ENCODE peak calls at places on chromosomes 4 and X, in four cellular contexts. I is Daoy, G is psoas muscle, S is ELR. V is an unnamed sample.

GRCh38 chrX:72262077-72262476 is 15.0 kb downstream of the RPS4X start:
- DNase-seq in I (no peak), G (no peak), S (no peak), V (no peak)

GRCh38 chrX:17621566-17622270 is 115.6 kb upstream of the SCML1 start:
- DNase-seq in I (no peak), G (no peak), S (peak), V (no peak)

GRCh38 chr4:13627185-13627605 is 330 bp downstream of the BOD1L1 start:
- DNase-seq in I (no peak), G (peak), S (peak), V (no peak)

GRCh38 chrX:122245943-122246342 is 938.1 kb upstream of the GRIA3 start:
- DNase-seq in I (no peak), G (no peak), S (no peak), V (no peak)

GRCh38 chr4:75596061-75596460 is 34.3 kb downstream of the CDKL2 start:
- DNase-seq in I (no peak), G (no peak), S (no peak), V (no peak)

GRCh38 chrX:330726-331144 is 12.1 kb upstream of the GTPBP6 start:
- DNase-seq in I (no peak), G (peak), S (no peak), V (no peak)

GRCh38 chr4:69089388-69089787 is 6.9 kb upstream of the UGT2B7 start:
- DNase-seq in I (no peak), G (no peak), S (no peak), V (no peak)

GRCh38 chr4:4384837-4385236 is 2.1 kb upstream of the NSG1 start:
- DNase-seq in I (peak), G (peak), S (peak), V (no peak)

GRCh38 chrX:104195489-104196084 is 29.3 kb downstream of the FAM199X start:
- DNase-seq in I (peak), G (no peak), S (peak), V (no peak)

GRCh38 chr4:170272959-170273358 is 183.2 kb upstream of the AADAT start:
- DNase-seq in I (no peak), G (no peak), S (no peak), V (no peak)

GRCh38 chrX:143635915-143636314 is at the start of gene SLITRK4:
- DNase-seq in I (no peak), G (no peak), S (no peak), V (no peak)

GRCh38 chrX:34275710-34276109 is 143.6 kb upstream of the FAM47A start:
- DNase-seq in I (no peak), G (no peak), S (no peak), V (no peak)

GRCh38 chr4:87915621-87916020 is 59.9 kb upstream of the SPP1 start:
- DNase-seq in I (no peak), G (no peak), S (no peak), V (no peak)

GRCh38 chr4:2924286-2924685 is 38.9 kb downstream of the NOP14 start:
- DNase-seq in I (no peak), G (peak), S (no peak), V (no peak)

GRCh38 chr4:168711197-168712120 is 214.6 kb downstream of the PALLD start:
- DNase-seq in I (peak), G (no peak), S (peak), V (peak)

GRCh38 chr4:35986537-35986936 is 257.8 kb downstream of the ARAP2 start:
- DNase-seq in I (no peak), G (no peak), S (no peak), V (no peak)

GRCh38 chr4:153258750-153259149 is 54.5 kb downstream of the TRIM2 start:
- DNase-seq in I (no peak), G (no peak), S (no peak), V (no peak)

GRCh38 chr4:8502371-8502770 is 61.8 kb downstream of the TRMT44 start:
- DNase-seq in I (no peak), G (no peak), S (no peak), V (no peak)

GRCh38 chr4:130591091-130591490 is 1495.1 kb downstream of the C4orf33 start:
- DNase-seq in I (no peak), G (no peak), S (no peak), V (no peak)

GRCh38 chrX:154056739-154057367 is 37.2 kb upstream of the IRAK1 start:
- DNase-seq in I (no peak), G (no peak), S (no peak), V (no peak)

GRCh38 chr4:159012381-159012780 is 90.5 kb upstream of the RAPGEF2 start:
- DNase-seq in I (no peak), G (no peak), S (peak), V (peak)

GRCh38 chrX:51743179-51743957 is at the start of gene GSPT2:
- DNase-seq in I (peak), G (peak), S (peak), V (peak)

GRCh38 chr4:87121332-87122065 is 98.9 kb downstream of the KLHL8 start:
- DNase-seq in I (no peak), G (no peak), S (no peak), V (peak)

GRCh38 chrX:55452825-55453124 is 848 bp downstream of the MAGEH1 start:
- DNase-seq in I (peak), G (no peak), S (no peak), V (no peak)

V was measured in MG63.